ENCODE peak calls at places on chromosomes 7 and 10, in five cellular contexts. N is activated T-cell treated with anti-CD3 and anti-CD28 coated beads, Interleukin-2, amount 50 U/mL, for 72 hours; Z is activated CD8-positive, alpha-beta memory T cell treated with anti-CD3 and anti-CD28 coated beads, Interleukin-2, amount 50 U/mL, for 4 hours; H is cardiac fibroblast; W is fibroblast of villous mesenchyme. K is an unnamed sample.

GRCh38 chr10:802506-802905 is 113.0 kb upstream of the DIP2C start:
- DNase-seq in N (no peak), Z (no peak), H (no peak), W (no peak), K (no peak)

GRCh38 chr7:98881561-98882315 is 3.4 kb downstream of the TRRAP start:
- DNase-seq in N (peak; percentile 35), Z (no peak), H (no peak), W (no peak), K (no peak)

GRCh38 chr10:133275683-133276092 is 980 bp downstream of the ADAM8 start:
- DNase-seq in N (peak; percentile 68), Z (peak; percentile 59), H (no peak), W (peak; percentile 7), K (no peak)

GRCh38 chr10:102335184-102335583 is 60.3 kb upstream of the NFKB2 start:
- DNase-seq in N (no peak), Z (no peak), H (peak; percentile 38), W (peak; percentile 36), K (peak; percentile 38)

GRCh38 chr10:129765664-129766550 is 198.2 kb downstream of the EBF3 start:
- DNase-seq in N (no peak), Z (no peak), H (no peak), W (no peak), K (no peak)

GRCh38 chr7:94912085-94912484 is 4.7 kb downstream of the PPP1R9A start:
- DNase-seq in N (no peak), Z (no peak), H (no peak), W (no peak), K (no peak)

GRCh38 chr7:39480901-39481300 is 85.3 kb upstream of the YAE1 start:
- DNase-seq in N (no peak), Z (no peak), H (no peak), W (no peak), K (no peak)

GRCh38 chr7:122885583-122886356 is 490 bp downstream of the CADPS2 start:
- DNase-seq in N (no peak), Z (no peak), H (peak; percentile 62), W (peak; percentile 34), K (peak; percentile 38)

GRCh38 chr10:124649209-124649608 is 95.0 kb downstream of the FAM53B start:
- DNase-seq in N (no peak), Z (no peak), H (peak; percentile 61), W (peak; percentile 81), K (peak; percentile 46)

GRCh38 chr10:110777017-110777416 is 94.7 kb upstream of the PDCD4 start:
- DNase-seq in N (no peak), Z (no peak), H (no peak), W (no peak), K (no peak)

GRCh38 chr7:73980206-73980605 is 47.8 kb upstream of the ELN start:
- DNase-seq in N (no peak), Z (no peak), H (no peak), W (no peak), K (no peak)

GRCh38 chr7:51126324-51126723 is 190.3 kb downstream of the COBL start:
- DNase-seq in N (no peak), Z (no peak), H (no peak), W (no peak), K (no peak)

GRCh38 chr7:24455813-24456525 is 117.3 kb upstream of the PALS2 start:
- DNase-seq in N (no peak), Z (no peak), H (no peak), W (peak; percentile 44), K (peak; percentile 54)

GRCh38 chr7:152354061-152354460 is 81.7 kb downstream of the KMT2C start:
- DNase-seq in N (no peak), Z (no peak), H (peak; percentile 61), W (peak; percentile 26), K (peak; percentile 75)

GRCh38 chr7:28062197-28062988 is 118.2 kb downstream of the JAZF1 start:
- DNase-seq in N (peak; percentile 67), Z (peak; percentile 24), H (peak; percentile 74), W (peak; percentile 89), K (peak; percentile 80)

GRCh38 chr7:94022550-94022949 is 18.4 kb upstream of the BET1 start:
- DNase-seq in N (peak; percentile 9), Z (no peak), H (peak; percentile 86), W (no peak), K (peak; percentile 27)

GRCh38 chr7:151089893-151090730 is 3.8 kb downstream of the AGAP3 start:
- DNase-seq in N (no peak), Z (no peak), H (no peak), W (peak; percentile 31), K (no peak)

GRCh38 chr7:90642978-90643377 is 46.9 kb downstream of the CDK14 start:
- DNase-seq in N (no peak), Z (no peak), H (no peak), W (no peak), K (no peak)

GRCh38 chr7:51140203-51140938 is 176.2 kb downstream of the COBL start:
- DNase-seq in N (no peak), Z (no peak), H (no peak), W (no peak), K (no peak)

GRCh38 chr7:31986878-31987518 is 83.2 kb downstream of the PDE1C start:
- DNase-seq in N (no peak), Z (no peak), H (peak; percentile 28), W (peak; percentile 34), K (no peak)

GRCh38 chr7:28954936-28955335 is 3.2 kb downstream of the TRIL start:
- DNase-seq in N (no peak), Z (no peak), H (no peak), W (no peak), K (no peak)

GRCh38 chr7:157688439-157689268 is 351.9 kb downstream of the DNAJB6 start:
- DNase-seq in N (no peak), Z (no peak), H (no peak), W (no peak), K (no peak)

GRCh38 chr10:52115823-52116222 is 198.3 kb upstream of the DKK1 start:
- DNase-seq in N (no peak), Z (no peak), H (peak; percentile 79), W (no peak), K (peak; percentile 5)

GRCh38 chr10:12077580-12078180 is 8.9 kb downstream of the DHTKD1 start:
- DNase-seq in N (no peak), Z (no peak), H (no peak), W (no peak), K (no peak)

GRCh38 chr7:73827568-73828106 is 3.2 kb upstream of the CLDN4 start:
- DNase-seq in N (no peak), Z (no peak), H (no peak), W (no peak), K (no peak)

GRCh38 chr7:74164985-74165456 is 9.1 kb upstream of the EIF4H start:
- DNase-seq in N (no peak), Z (no peak), H (peak; percentile 29), W (peak; percentile 37), K (peak; percentile 62)

GRCh38 chr7:1670894-1671875 is 1.1 kb downstream of the ELFN1 start:
- DNase-seq in N (no peak), Z (peak; percentile 11), H (no peak), W (no peak), K (no peak)

GRCh38 chr7:101557978-101558741 is 70.9 kb downstream of the MYL10 start:
- DNase-seq in N (no peak), Z (no peak), H (no peak), W (no peak), K (no peak)

GRCh38 chr10:13417459-13418126 is 69.5 kb upstream of the SEPHS1 start:
- DNase-seq in N (no peak), Z (no peak), H (no peak), W (no peak), K (peak; percentile 59)